ENCODE peak calls at places on chromosomes 13 and 19, in eight cellular contexts. One of them, this sample, is unnamed.

GRCh38 chr19:54473071-54473941 is at the start of gene CDC42EP5:
- DNase-seq in AG04450: peak; percentile 71
- DNase-seq in cardiac fibroblast: peak; percentile 94
- DNase-seq in right atrium auricular region: peak; percentile 83
- DNase-seq in MCF 10A: no peak
- DNase-seq in fibroblast of villous mesenchyme: peak; percentile 82
- DNase-seq in heart right ventricle: peak; percentile 76
- DNase-seq in B cell: peak; percentile 46
- DNase-seq in this sample: no peak

GRCh38 chr13:41458187-41458938 is 1.0 kb downstream of the RGCC start:
- DNase-seq in AG04450: no peak
- DNase-seq in cardiac fibroblast: no peak
- DNase-seq in right atrium auricular region: no peak
- DNase-seq in MCF 10A: peak; percentile 20
- DNase-seq in fibroblast of villous mesenchyme: no peak
- DNase-seq in heart right ventricle: peak; percentile 41
- DNase-seq in B cell: peak; percentile 49
- DNase-seq in this sample: no peak

GRCh38 chr19:46025825-46026224 is 3.0 kb upstream of the PGLYRP1 start:
- DNase-seq in AG04450: no peak
- DNase-seq in cardiac fibroblast: no peak
- DNase-seq in right atrium auricular region: no peak
- DNase-seq in MCF 10A: no peak
- DNase-seq in fibroblast of villous mesenchyme: no peak
- DNase-seq in heart right ventricle: no peak
- DNase-seq in B cell: no peak
- DNase-seq in this sample: no peak

GRCh38 chr13:91278291-91278690 is 69.2 kb upstream of the MIR17HG start:
- DNase-seq in AG04450: no peak
- DNase-seq in cardiac fibroblast: no peak
- DNase-seq in right atrium auricular region: no peak
- DNase-seq in MCF 10A: no peak
- DNase-seq in fibroblast of villous mesenchyme: no peak
- DNase-seq in heart right ventricle: no peak
- DNase-seq in B cell: no peak
- DNase-seq in this sample: no peak

GRCh38 chr13:113974304-113975281 is 717 bp upstream of the C13orf46 start:
- DNase-seq in AG04450: no peak
- DNase-seq in cardiac fibroblast: no peak
- DNase-seq in right atrium auricular region: no peak
- DNase-seq in MCF 10A: no peak
- DNase-seq in fibroblast of villous mesenchyme: no peak
- DNase-seq in heart right ventricle: no peak
- DNase-seq in B cell: peak; percentile 34
- DNase-seq in this sample: no peak

GRCh38 chr19:28934626-28935025 is 278.3 kb downstream of the UQCRFS1 start:
- DNase-seq in AG04450: no peak
- DNase-seq in cardiac fibroblast: peak; percentile 14
- DNase-seq in right atrium auricular region: no peak
- DNase-seq in MCF 10A: no peak
- DNase-seq in fibroblast of villous mesenchyme: no peak
- DNase-seq in heart right ventricle: no peak
- DNase-seq in B cell: no peak
- DNase-seq in this sample: no peak

GRCh38 chr13:105579821-105580707 is 955.4 kb downstream of the EFNB2 start:
- DNase-seq in AG04450: no peak
- DNase-seq in cardiac fibroblast: no peak
- DNase-seq in right atrium auricular region: no peak
- DNase-seq in MCF 10A: no peak
- DNase-seq in fibroblast of villous mesenchyme: no peak
- DNase-seq in heart right ventricle: no peak
- DNase-seq in B cell: no peak
- DNase-seq in this sample: no peak

GRCh38 chr13:74270018-74270417 is 135.8 kb upstream of the KLF12 start:
- DNase-seq in AG04450: no peak
- DNase-seq in cardiac fibroblast: no peak
- DNase-seq in right atrium auricular region: no peak
- DNase-seq in MCF 10A: peak; percentile 17
- DNase-seq in fibroblast of villous mesenchyme: no peak
- DNase-seq in heart right ventricle: no peak
- DNase-seq in B cell: no peak
- DNase-seq in this sample: no peak

GRCh38 chr13:47241446-47241845 is 344.6 kb upstream of the HTR2A start:
- DNase-seq in AG04450: no peak
- DNase-seq in cardiac fibroblast: no peak
- DNase-seq in right atrium auricular region: no peak
- DNase-seq in MCF 10A: no peak
- DNase-seq in fibroblast of villous mesenchyme: no peak
- DNase-seq in heart right ventricle: no peak
- DNase-seq in B cell: no peak
- DNase-seq in this sample: no peak

GRCh38 chr13:44974056-44974798 is 15.0 kb downstream of the NUFIP1 start:
- DNase-seq in AG04450: no peak
- DNase-seq in cardiac fibroblast: peak; percentile 86
- DNase-seq in right atrium auricular region: peak; percentile 64
- DNase-seq in MCF 10A: peak; percentile 11
- DNase-seq in fibroblast of villous mesenchyme: peak; percentile 47
- DNase-seq in heart right ventricle: no peak
- DNase-seq in B cell: no peak
- DNase-seq in this sample: no peak

GRCh38 chr19:31128291-31128690 is 220.9 kb downstream of the TSHZ3 start:
- DNase-seq in AG04450: no peak
- DNase-seq in cardiac fibroblast: no peak
- DNase-seq in right atrium auricular region: no peak
- DNase-seq in MCF 10A: no peak
- DNase-seq in fibroblast of villous mesenchyme: no peak
- DNase-seq in heart right ventricle: no peak
- DNase-seq in B cell: no peak
- DNase-seq in this sample: no peak

GRCh38 chr19:58279925-58280316 is 1.2 kb downstream of the ZNF8 start:
- DNase-seq in AG04450: no peak
- DNase-seq in cardiac fibroblast: no peak
- DNase-seq in right atrium auricular region: no peak
- DNase-seq in MCF 10A: no peak
- DNase-seq in fibroblast of villous mesenchyme: no peak
- DNase-seq in heart right ventricle: no peak
- DNase-seq in B cell: no peak
- DNase-seq in this sample: no peak

GRCh38 chr13:51453959-51454703 is 1.3 kb upstream of the INTS6 start:
- DNase-seq in AG04450: no peak
- DNase-seq in cardiac fibroblast: no peak
- DNase-seq in right atrium auricular region: no peak
- DNase-seq in MCF 10A: peak; percentile 34
- DNase-seq in fibroblast of villous mesenchyme: peak; percentile 48
- DNase-seq in heart right ventricle: peak; percentile 22
- DNase-seq in B cell: no peak
- DNase-seq in this sample: peak; percentile 25

GRCh38 chr13:102195566-102196462 is 206.0 kb downstream of the FGF14 start:
- DNase-seq in AG04450: no peak
- DNase-seq in cardiac fibroblast: peak; percentile 13
- DNase-seq in right atrium auricular region: no peak
- DNase-seq in MCF 10A: no peak
- DNase-seq in fibroblast of villous mesenchyme: no peak
- DNase-seq in heart right ventricle: no peak
- DNase-seq in B cell: no peak
- DNase-seq in this sample: no peak

GRCh38 chr19:55552620-55553019 is 7.3 kb upstream of the SBK3 start:
- DNase-seq in AG04450: peak; percentile 51
- DNase-seq in cardiac fibroblast: peak; percentile 85
- DNase-seq in right atrium auricular region: no peak
- DNase-seq in MCF 10A: peak; percentile 7
- DNase-seq in fibroblast of villous mesenchyme: peak; percentile 83
- DNase-seq in heart right ventricle: no peak
- DNase-seq in B cell: no peak
- DNase-seq in this sample: no peak

GRCh38 chr19:19120308-19121156 is 17.7 kb downstream of the TMEM161A start:
- DNase-seq in AG04450: peak; percentile 59
- DNase-seq in cardiac fibroblast: peak; percentile 86
- DNase-seq in right atrium auricular region: no peak
- DNase-seq in MCF 10A: no peak
- DNase-seq in fibroblast of villous mesenchyme: peak; percentile 89
- DNase-seq in heart right ventricle: peak; percentile 48
- DNase-seq in B cell: peak; percentile 33
- DNase-seq in this sample: peak; percentile 84

GRCh38 chr13:109973279-109973678 is 186.9 kb upstream of the IRS2 start:
- DNase-seq in AG04450: no peak
- DNase-seq in cardiac fibroblast: no peak
- DNase-seq in right atrium auricular region: peak; percentile 46
- DNase-seq in MCF 10A: no peak
- DNase-seq in fibroblast of villous mesenchyme: no peak
- DNase-seq in heart right ventricle: no peak
- DNase-seq in B cell: no peak
- DNase-seq in this sample: no peak

GRCh38 chr19:15418112-15418587 is 638 bp downstream of the AKAP8L start:
- DNase-seq in AG04450: no peak
- DNase-seq in cardiac fibroblast: peak; percentile 18
- DNase-seq in right atrium auricular region: no peak
- DNase-seq in MCF 10A: peak; percentile 43
- DNase-seq in fibroblast of villous mesenchyme: no peak
- DNase-seq in heart right ventricle: no peak
- DNase-seq in B cell: no peak
- DNase-seq in this sample: no peak

GRCh38 chr13:34258646-34259386 is 440.9 kb downstream of the RFC3 start:
- DNase-seq in AG04450: no peak
- DNase-seq in cardiac fibroblast: no peak
- DNase-seq in right atrium auricular region: no peak
- DNase-seq in MCF 10A: no peak
- DNase-seq in fibroblast of villous mesenchyme: no peak
- DNase-seq in heart right ventricle: no peak
- DNase-seq in B cell: no peak
- DNase-seq in this sample: no peak
- TF ChIP-seq CTCF in AG04450: no peak
- TF ChIP-seq CTCF in cardiac fibroblast: no peak
- TF ChIP-seq CTCF in right atrium auricular region: no peak
- TF ChIP-seq CTCF in MCF 10A: no peak
- TF ChIP-seq CTCF in fibroblast of villous mesenchyme: no peak
- TF ChIP-seq CTCF in heart right ventricle: no peak
- TF ChIP-seq CTCF in B cell: no peak
- TF ChIP-seq CTCF in this sample: no peak

DNA sequence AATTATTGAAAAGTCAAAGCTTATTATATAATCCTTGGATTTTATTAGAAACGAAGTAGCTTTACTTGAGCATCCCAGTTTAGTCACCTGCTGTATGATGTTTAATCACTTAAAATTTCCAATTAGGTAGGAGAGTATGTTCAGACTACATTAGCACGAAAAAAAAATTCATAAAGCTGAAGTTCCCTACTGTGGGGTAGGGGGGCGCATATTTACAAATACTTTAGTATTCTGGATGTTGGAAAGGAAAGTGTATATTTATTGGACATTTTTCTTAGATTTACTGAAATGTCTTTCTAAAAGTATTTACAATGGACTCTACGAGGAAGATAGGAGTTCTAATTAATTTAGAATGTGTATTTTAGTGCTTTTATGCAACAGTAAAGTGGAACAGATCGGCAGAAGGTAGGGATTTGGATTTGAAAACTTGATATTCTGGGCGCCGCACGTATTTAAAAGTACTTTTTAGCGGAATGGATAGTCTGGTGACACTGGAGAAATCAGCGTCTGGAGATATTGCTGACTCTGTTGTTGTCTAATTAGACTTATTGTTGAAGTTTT is 1.9 kb downstream of the CDK8 start:
- DNase-seq in AG04450: no peak
- DNase-seq in cardiac fibroblast: peak; percentile 30
- DNase-seq in right atrium auricular region: no peak
- DNase-seq in MCF 10A: peak; percentile 3
- DNase-seq in fibroblast of villous mesenchyme: no peak
- DNase-seq in heart right ventricle: no peak
- DNase-seq in B cell: no peak
- DNase-seq in this sample: no peak
- TF ChIP-seq CTCF in AG04450: peak; percentile 49
- TF ChIP-seq CTCF in cardiac fibroblast: peak; percentile 37
- TF ChIP-seq CTCF in right atrium auricular region: no peak
- TF ChIP-seq CTCF in MCF 10A: peak; percentile 40
- TF ChIP-seq CTCF in fibroblast of villous mesenchyme: peak; percentile 30
- TF ChIP-seq CTCF in heart right ventricle: no peak
- TF ChIP-seq CTCF in B cell: peak; percentile 66
- TF ChIP-seq CTCF in this sample: no peak

GRCh38 chr19:39345956-39346355 is 3.7 kb downstream of the SAMD4B start:
- DNase-seq in AG04450: no peak
- DNase-seq in cardiac fibroblast: no peak
- DNase-seq in right atrium auricular region: no peak
- DNase-seq in MCF 10A: no peak
- DNase-seq in fibroblast of villous mesenchyme: no peak
- DNase-seq in heart right ventricle: no peak
- DNase-seq in B cell: no peak
- DNase-seq in this sample: no peak
- TF ChIP-seq CTCF in AG04450: peak; percentile 30
- TF ChIP-seq CTCF in cardiac fibroblast: no peak
- TF ChIP-seq CTCF in right atrium auricular region: no peak
- TF ChIP-seq CTCF in MCF 10A: no peak
- TF ChIP-seq CTCF in fibroblast of villous mesenchyme: peak; percentile 27
- TF ChIP-seq CTCF in heart right ventricle: no peak
- TF ChIP-seq CTCF in B cell: no peak
- TF ChIP-seq CTCF in this sample: no peak

GRCh38 chr13:111609631-111610030 is 289.2 kb downstream of the TEX29 start:
- DNase-seq in AG04450: no peak
- DNase-seq in cardiac fibroblast: no peak
- DNase-seq in right atrium auricular region: no peak
- DNase-seq in MCF 10A: no peak
- DNase-seq in fibroblast of villous mesenchyme: no peak
- DNase-seq in heart right ventricle: no peak
- DNase-seq in B cell: no peak
- DNase-seq in this sample: no peak

GRCh38 chr13:111602874-111603273 is 282.4 kb downstream of the TEX29 start:
- DNase-seq in AG04450: no peak
- DNase-seq in cardiac fibroblast: no peak
- DNase-seq in right atrium auricular region: no peak
- DNase-seq in MCF 10A: no peak
- DNase-seq in fibroblast of villous mesenchyme: no peak
- DNase-seq in heart right ventricle: no peak
- DNase-seq in B cell: no peak
- DNase-seq in this sample: no peak

GRCh38 chr13:111598751-111599150 is 278.3 kb downstream of the TEX29 start:
- DNase-seq in AG04450: no peak
- DNase-seq in cardiac fibroblast: no peak
- DNase-seq in right atrium auricular region: no peak
- DNase-seq in MCF 10A: no peak
- DNase-seq in fibroblast of villous mesenchyme: no peak
- DNase-seq in heart right ventricle: no peak
- DNase-seq in B cell: no peak
- DNase-seq in this sample: no peak

GRCh38 chr13:111599791-111600190 is 279.3 kb downstream of the TEX29 start:
- DNase-seq in AG04450: no peak
- DNase-seq in cardiac fibroblast: no peak
- DNase-seq in right atrium auricular region: no peak
- DNase-seq in MCF 10A: no peak
- DNase-seq in fibroblast of villous mesenchyme: no peak
- DNase-seq in heart right ventricle: no peak
- DNase-seq in B cell: no peak
- DNase-seq in this sample: no peak

DNA sequence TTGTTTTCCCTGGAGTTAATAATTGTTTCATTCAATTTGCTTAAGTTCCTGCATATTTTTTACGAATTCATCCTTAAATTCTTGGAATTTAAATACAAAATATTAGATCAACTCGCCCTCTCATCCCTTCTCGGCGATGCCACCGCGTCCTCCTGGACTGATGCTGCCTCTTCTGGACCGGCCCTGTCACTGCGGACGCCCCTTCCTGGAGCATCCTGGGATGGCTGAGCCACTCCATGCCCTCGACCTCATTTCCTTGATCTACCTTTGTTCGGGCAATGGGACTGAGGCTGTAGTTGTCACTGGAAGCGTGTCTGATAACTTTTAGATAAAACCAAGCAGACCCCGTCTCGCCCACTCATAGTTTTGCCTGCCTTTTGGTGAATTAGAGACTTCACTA is 283.6 kb downstream of the TEX29 start:
- DNase-seq in AG04450: no peak
- DNase-seq in cardiac fibroblast: no peak
- DNase-seq in right atrium auricular region: no peak
- DNase-seq in MCF 10A: no peak
- DNase-seq in fibroblast of villous mesenchyme: no peak
- DNase-seq in heart right ventricle: no peak
- DNase-seq in B cell: no peak
- DNase-seq in this sample: no peak
- TF ChIP-seq CTCF in AG04450: no peak
- TF ChIP-seq CTCF in cardiac fibroblast: no peak
- TF ChIP-seq CTCF in right atrium auricular region: no peak
- TF ChIP-seq CTCF in MCF 10A: no peak
- TF ChIP-seq CTCF in fibroblast of villous mesenchyme: no peak
- TF ChIP-seq CTCF in heart right ventricle: no peak
- TF ChIP-seq CTCF in B cell: no peak
- TF ChIP-seq CTCF in this sample: no peak